ENCODE peak calls at places on chromosomes 6 and 20, in five cellular contexts. J is GM23338; S is stimulated activated CD4-positive, alpha-beta T cell treated with anti-CD3 and anti-CD28 coated beads, Interleukin-1b, Interleukin-23, amount 100 ng/mL, for 1 hour; H is AG09319; P is DMS153. G is an unnamed sample.

GRCh38 chr6:24117016-24117415 is 9.0 kb upstream of the NRSN1 start:
- DNase-seq in J (no peak), S (no peak), H (no peak), P (no peak), G (no peak)

GRCh38 chr6:137241481-137242011 is 22.4 kb upstream of the IFNGR1 start:
- DNase-seq in J (no peak), S (no peak), H (no peak), P (no peak), G (no peak)

GRCh38 chr6:42140051-42140450 is 2.4 kb downstream of the C6orf132 start:
- DNase-seq in J (no peak), S (no peak), H (no peak), P (no peak), G (peak)

GRCh38 chr6:83199865-83200230 is 6.7 kb downstream of the RWDD2A start:
- DNase-seq in J (no peak), S (no peak), H (no peak), P (no peak), G (peak)

GRCh38 chr6:53344993-53345392 is 3.8 kb downstream of the ELOVL5 start:
- DNase-seq in J (no peak), S (no peak), H (no peak), P (no peak), G (no peak)

GRCh38 chr20:17825949-17826843 is 126.4 kb downstream of the BANF2 start:
- DNase-seq in J (no peak), S (no peak), H (no peak), P (no peak), G (no peak)

GRCh38 chr6:12266571-12266970 is 23.6 kb upstream of the EDN1 start:
- DNase-seq in J (no peak), S (no peak), H (no peak), P (no peak), G (no peak)

GRCh38 chr6:96545882-96546281 is 17.0 kb upstream of the FHL5 start:
- DNase-seq in J (no peak), S (no peak), H (no peak), P (no peak), G (no peak)

GRCh38 chr20:39294137-39294725 is 332.1 kb downstream of the DHX35 start:
- DNase-seq in J (peak), S (no peak), H (no peak), P (no peak), G (no peak)

GRCh38 chr6:112332274-112332673 is 14.9 kb upstream of the RFPL4B start:
- DNase-seq in J (no peak), S (no peak), H (peak), P (no peak), G (no peak)

GRCh38 chr6:170108456-170108855 is 182.4 kb downstream of the DLL1 start:
- DNase-seq in J (no peak), S (no peak), H (no peak), P (no peak), G (no peak)

GRCh38 chr6:147204060-147204785 is at the start of gene STXBP5:
- DNase-seq in J (peak), S (no peak), H (no peak), P (peak), G (no peak)

GRCh38 chr6:131258816-131259476 is 123.7 kb downstream of the AKAP7 start:
- DNase-seq in J (no peak), S (no peak), H (no peak), P (no peak), G (no peak)

GRCh38 chr20:61268024-61268423 is 16.0 kb downstream of the CDH4 start:
- DNase-seq in J (no peak), S (no peak), H (no peak), P (no peak), G (no peak)

GRCh38 chr6:87068804-87069203 is 26.1 kb downstream of the CGA start:
- DNase-seq in J (no peak), S (no peak), H (no peak), P (no peak), G (no peak)